ENCODE peak calls at places on chromosomes 13 and 19, in ten cellular contexts. I, K, N, T, Q, L, X, O, G and U are unnamed samples.

GRCh38 chr13:87712012-87712411 is 40.8 kb downstream of the SLITRK5 start:
- DNase-seq in I (no peak), K (no peak), N (no peak), T (no peak), Q (no peak), L (no peak), X (no peak), O (no peak), G (no peak), U (no peak)

GRCh38 chr19:51440846-51441409 is 17.3 kb downstream of the SIGLEC8 start:
- DNase-seq in I (no peak), K (no peak), N (no peak), T (no peak), Q (no peak), L (no peak), X (no peak), O (no peak), G (no peak), U (no peak)

GRCh38 chr19:46211201-46211881 is 18.2 kb upstream of the IGFL1 start:
- DNase-seq in I (peak), K (no peak), N (peak), T (no peak), Q (no peak), L (no peak), X (peak), O (no peak), G (no peak), U (peak)

GRCh38 chr19:15293751-15294505 is 38.4 kb downstream of the BRD4 start:
- DNase-seq in I (no peak), K (no peak), N (no peak), T (no peak), Q (no peak), L (no peak), X (no peak), O (no peak), G (no peak), U (no peak)

GRCh38 chr13:21530656-21531055 is 71.6 kb upstream of the ZDHHC20 start:
- DNase-seq in I (no peak), K (no peak), N (no peak), T (no peak), Q (no peak), L (no peak), X (no peak), O (no peak), G (no peak), U (no peak)

GRCh38 chr13:105403065-105403464 is 1132.4 kb downstream of the EFNB2 start:
- DNase-seq in I (no peak), K (no peak), N (no peak), T (no peak), Q (no peak), L (no peak), X (no peak), O (no peak), G (no peak), U (no peak)

GRCh38 chr13:25111557-25111956 is 15.6 kb downstream of the PABPC3 start:
- DNase-seq in I (no peak), K (no peak), N (no peak), T (no peak), Q (no peak), L (no peak), X (no peak), O (no peak), G (no peak), U (no peak)

GRCh38 chr13:73983109-73983508 is 151.1 kb downstream of the KLF12 start:
- DNase-seq in I (no peak), K (no peak), N (no peak), T (no peak), Q (no peak), L (no peak), X (no peak), O (no peak), G (peak), U (no peak)

GRCh38 chr19:7115721-7116120 is 46.2 kb downstream of the ZNF557 start:
- DNase-seq in I (no peak), K (no peak), N (no peak), T (no peak), Q (no peak), L (no peak), X (no peak), O (no peak), G (no peak), U (peak)

GRCh38 chr19:4057913-4058695 is 8.6 kb downstream of the ZBTB7A start:
- DNase-seq in I (peak), K (peak), N (peak), T (peak), Q (peak), L (no peak), X (peak), O (peak), G (peak), U (peak)

GRCh38 chr19:35899547-35900214 is 659 bp downstream of the NFKBID start:
- DNase-seq in I (peak), K (peak), N (peak), T (peak), Q (peak), L (no peak), X (peak), O (peak), G (peak), U (peak)

GRCh38 chr19:41860419-41861097 is 503 bp downstream of the RPS19 start:
- DNase-seq in I (peak), K (no peak), N (peak), T (no peak), Q (no peak), L (no peak), X (no peak), O (no peak), G (no peak), U (no peak)

GRCh38 chr19:40594251-40594650 is 6.9 kb upstream of the LTBP4 start:
- DNase-seq in I (no peak), K (no peak), N (no peak), T (no peak), Q (no peak), L (no peak), X (no peak), O (no peak), G (no peak), U (no peak)

GRCh38 chr19:23774156-23774971 is 15.7 kb upstream of the ZNF681 start:
- DNase-seq in I (no peak), K (no peak), N (no peak), T (no peak), Q (no peak), L (peak), X (no peak), O (no peak), G (no peak), U (no peak)

GRCh38 chr19:34365463-34366401 is 736 bp downstream of the GPI start:
- DNase-seq in I (peak), K (no peak), N (peak), T (no peak), Q (peak), L (no peak), X (peak), O (peak), G (peak), U (no peak)

GRCh38 chr13:83024955-83025594 is 857.2 kb downstream of the SLITRK1 start:
- DNase-seq in I (no peak), K (no peak), N (no peak), T (no peak), Q (no peak), L (no peak), X (no peak), O (no peak), G (no peak), U (no peak)

GRCh38 chr13:30607908-30608307 is 9.8 kb upstream of the USPL1 start:
- DNase-seq in I (peak), K (no peak), N (no peak), T (no peak), Q (no peak), L (no peak), X (no peak), O (peak), G (no peak), U (no peak)

GRCh38 chr19:38583219-38583984 is 34.4 kb downstream of the MAP4K1 start:
- DNase-seq in I (no peak), K (no peak), N (no peak), T (no peak), Q (no peak), L (no peak), X (no peak), O (peak), G (no peak), U (no peak)

GRCh38 chr19:55447421-55448174 is 4.5 kb upstream of the SHISA7 start:
- DNase-seq in I (no peak), K (peak), N (no peak), T (no peak), Q (no peak), L (no peak), X (peak), O (no peak), G (no peak), U (no peak)

GRCh38 chr19:10223488-10224213 is 7.5 kb downstream of the S1PR2 start:
- DNase-seq in I (no peak), K (no peak), N (no peak), T (no peak), Q (no peak), L (no peak), X (no peak), O (no peak), G (no peak), U (no peak)

GRCh38 chr13:106373304-106373988 is 162.0 kb downstream of the EFNB2 start:
- DNase-seq in I (no peak), K (no peak), N (no peak), T (no peak), Q (no peak), L (no peak), X (no peak), O (no peak), G (no peak), U (no peak)

GRCh38 chr13:23449386-23450162 is 16.1 kb upstream of the SACS start:
- DNase-seq in I (no peak), K (no peak), N (no peak), T (no peak), Q (no peak), L (no peak), X (no peak), O (no peak), G (no peak), U (no peak)

GRCh38 chr13:23447927-23448326 is 14.4 kb upstream of the SACS start:
- DNase-seq in I (no peak), K (no peak), N (no peak), T (no peak), Q (no peak), L (no peak), X (no peak), O (no peak), G (no peak), U (no peak)

GRCh38 chr13:23453132-23453531 is 19.6 kb upstream of the SACS start:
- DNase-seq in I (no peak), K (no peak), N (no peak), T (no peak), Q (no peak), L (no peak), X (no peak), O (no peak), G (no peak), U (no peak)

GRCh38 chr13:23445794-23446193 is 12.3 kb upstream of the SACS start:
- DNase-seq in I (no peak), K (no peak), N (no peak), T (no peak), Q (no peak), L (no peak), X (no peak), O (no peak), G (no peak), U (no peak)

GRCh38 chr13:23450340-23451046 is 17.0 kb upstream of the SACS start:
- DNase-seq in I (no peak), K (no peak), N (no peak), T (no peak), Q (no peak), L (no peak), X (no peak), O (no peak), G (no peak), U (no peak)
- H3K27ac ChIP-seq in I (no peak), K (no peak), N (no peak), T (no peak), Q (no peak), L (no peak), X (no peak), O (no peak), G (no peak), U (no peak)

DNA sequence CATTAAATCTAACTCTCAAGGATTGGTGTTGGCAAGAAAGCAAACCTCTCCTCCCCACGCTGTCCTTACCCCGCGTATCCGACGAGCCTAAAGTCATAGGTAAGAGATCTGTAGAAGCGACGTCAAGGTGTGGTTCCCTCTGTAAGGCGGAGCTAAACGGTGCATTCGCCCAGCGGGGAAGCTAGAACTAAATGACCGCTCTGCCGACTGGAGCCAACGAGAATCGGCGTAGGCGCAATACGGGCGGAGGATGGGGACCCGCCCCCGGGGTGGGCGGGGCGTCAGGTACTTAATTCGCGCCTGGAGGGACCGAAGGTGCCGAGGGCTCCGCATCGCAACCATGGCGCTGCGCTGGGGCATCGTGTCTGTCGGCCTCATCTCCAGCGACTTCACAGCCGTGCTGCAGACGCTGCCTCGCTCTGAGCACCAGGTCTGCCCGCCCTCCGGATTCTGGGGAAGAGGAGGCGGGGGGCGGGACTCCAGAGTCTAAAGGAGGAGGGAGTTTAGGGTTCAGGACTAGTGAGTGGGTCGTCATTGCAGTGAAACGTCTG is at the start of gene DHDH:
- DNase-seq in I (peak), K (peak), N (peak), T (no peak), Q (peak), L (no peak), X (peak), O (peak), G (peak), U (peak)
- TF ChIP-seq POLR2A in I (no peak), K (peak), N (no peak), T (no peak), Q (peak), L (no peak), X (peak), O (no peak), G (peak), U (no peak)

GRCh38 chr19:6057651-6058365 is 52.5 kb downstream of the RFX2 start:
- DNase-seq in I (no peak), K (no peak), N (no peak), T (no peak), Q (no peak), L (peak), X (peak), O (no peak), G (no peak), U (peak)

GRCh38 chr19:6059396-6059947 is 50.8 kb downstream of the RFX2 start:
- DNase-seq in I (no peak), K (no peak), N (no peak), T (no peak), Q (no peak), L (peak), X (no peak), O (no peak), G (no peak), U (no peak)

GRCh38 chr19:6056801-6057650 is 53.3 kb downstream of the RFX2 start:
- DNase-seq in I (peak), K (peak), N (peak), T (peak), Q (peak), L (peak), X (peak), O (peak), G (peak), U (peak)

GRCh38 chr19:6059996-6060599 is 50.2 kb downstream of the RFX2 start:
- DNase-seq in I (no peak), K (no peak), N (no peak), T (no peak), Q (no peak), L (peak), X (no peak), O (peak), G (no peak), U (peak)

GRCh38 chr19:6058411-6059201 is 51.7 kb downstream of the RFX2 start:
- DNase-seq in I (no peak), K (no peak), N (no peak), T (no peak), Q (no peak), L (peak), X (no peak), O (peak), G (no peak), U (peak)
- H3K27ac ChIP-seq in I (peak), K (no peak), N (no peak), T (peak), Q (peak), L (peak), X (peak), O (peak), G (peak), U (peak)

DNA sequence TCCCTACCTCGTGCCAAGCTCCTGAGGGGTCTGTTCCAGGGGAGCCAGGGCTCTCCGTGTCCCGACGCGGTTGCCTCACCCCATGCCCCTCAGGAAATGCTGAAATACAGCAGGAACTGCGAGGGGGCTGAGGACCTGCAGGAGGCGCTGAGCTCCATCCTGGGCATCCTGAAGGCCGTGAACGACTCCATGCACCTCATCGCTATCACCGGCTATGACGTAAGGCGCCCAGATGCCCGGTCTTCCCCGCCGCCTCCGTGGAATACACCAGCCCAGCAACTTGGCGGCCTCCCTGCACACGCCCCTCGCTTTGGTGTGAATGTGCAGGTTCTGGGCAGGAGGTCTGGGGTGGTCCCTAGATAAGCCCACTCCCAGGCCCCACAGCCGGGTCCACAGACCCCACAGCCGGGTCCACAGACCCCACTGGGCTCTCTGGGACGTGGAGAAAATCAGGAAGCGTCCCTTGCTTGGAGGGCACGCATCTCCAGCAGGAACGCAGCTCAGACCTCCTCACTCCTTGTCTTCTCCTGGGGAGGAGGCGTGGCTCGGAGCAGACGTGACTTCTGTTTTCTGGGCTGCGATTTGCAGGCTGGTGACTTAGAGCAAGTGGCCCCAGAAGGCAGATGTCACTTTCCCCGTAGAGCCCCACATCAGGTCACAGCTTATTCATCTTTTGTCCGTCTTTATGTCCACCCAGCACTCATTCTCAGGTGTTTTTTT is 19.4 kb upstream of the F7 start:
- DNase-seq in I (no peak), K (peak), N (no peak), T (no peak), Q (peak), L (no peak), X (no peak), O (no peak), G (no peak), U (no peak)
- TF ChIP-seq POLR2A in I (no peak), K (no peak), N (no peak), T (no peak), Q (no peak), L (no peak), X (no peak), O (no peak), G (no peak), U (no peak)

GRCh38 chr19:16381756-16382401 is 57.3 kb downstream of the KLF2 start:
- DNase-seq in I (peak), K (no peak), N (peak), T (peak), Q (peak), L (peak), X (no peak), O (peak), G (peak), U (no peak)
- H3K27ac ChIP-seq in I (peak), K (no peak), N (no peak), T (peak), Q (peak), L (peak), X (peak), O (peak), G (peak), U (peak)

GRCh38 chr19:19110410-19111137 is 27.7 kb downstream of the TMEM161A start:
- DNase-seq in I (no peak), K (no peak), N (no peak), T (no peak), Q (no peak), L (no peak), X (no peak), O (no peak), G (no peak), U (no peak)

GRCh38 chr19:19111967-19112580 is 26.2 kb downstream of the TMEM161A start:
- DNase-seq in I (peak), K (no peak), N (no peak), T (no peak), Q (peak), L (no peak), X (no peak), O (no peak), G (no peak), U (no peak)

GRCh38 chr19:19111138-19111835 is 27.0 kb downstream of the TMEM161A start:
- DNase-seq in I (no peak), K (no peak), N (no peak), T (no peak), Q (peak), L (no peak), X (no peak), O (no peak), G (no peak), U (no peak)

GRCh38 chr19:19115954-19116353 is 22.3 kb downstream of the TMEM161A start:
- DNase-seq in I (no peak), K (no peak), N (peak), T (peak), Q (peak), L (no peak), X (no peak), O (peak), G (no peak), U (no peak)

GRCh38 chr19:19113040-19113541 is 25.2 kb downstream of the TMEM161A start:
- DNase-seq in I (no peak), K (no peak), N (no peak), T (no peak), Q (no peak), L (no peak), X (no peak), O (no peak), G (no peak), U (no peak)
- TF ChIP-seq POLR2A in I (no peak), K (no peak), N (no peak), T (no peak), Q (peak), L (no peak), X (no peak), O (no peak), G (no peak), U (no peak)

GRCh38 chr19:13096968-13097330 is 5.7 kb downstream of the LYL1 start:
- DNase-seq in I (no peak), K (no peak), N (no peak), T (no peak), Q (peak), L (no peak), X (no peak), O (no peak), G (no peak), U (no peak)
- H3K27ac ChIP-seq in I (no peak), K (no peak), N (no peak), T (peak), Q (no peak), L (peak), X (peak), O (peak), G (peak), U (no peak)

GRCh38 chr19:44746946-44747738 is 1.4 kb upstream of the BCL3 start:
- DNase-seq in I (peak), K (peak), N (peak), T (peak), Q (peak), L (peak), X (peak), O (peak), G (peak), U (peak)

GRCh38 chr19:44748426-44749254 is at the start of gene BCL3:
- DNase-seq in I (peak), K (no peak), N (peak), T (no peak), Q (peak), L (no peak), X (peak), O (peak), G (peak), U (peak)

GRCh38 chr19:44746616-44746945 is 1.9 kb upstream of the BCL3 start:
- DNase-seq in I (no peak), K (no peak), N (no peak), T (no peak), Q (no peak), L (no peak), X (no peak), O (no peak), G (no peak), U (no peak)

GRCh38 chr19:44749318-44749717 is 810 bp downstream of the BCL3 start:
- DNase-seq in I (no peak), K (no peak), N (no peak), T (no peak), Q (no peak), L (no peak), X (no peak), O (no peak), G (no peak), U (no peak)

GRCh38 chr19:44747739-44748425 is 626 bp upstream of the BCL3 start:
- DNase-seq in I (peak), K (peak), N (peak), T (peak), Q (peak), L (no peak), X (no peak), O (peak), G (peak), U (peak)
- TF ChIP-seq POLR2A in I (no peak), K (no peak), N (no peak), T (no peak), Q (no peak), L (no peak), X (no peak), O (peak), G (no peak), U (no peak)